ENCODE peak calls at places on chromosomes 3 and 15, in eight cellular contexts. One of them, this sample, is unnamed.

GRCh38 chr3:24493951-24494615 is 567 bp downstream of the THRB start:
- DNase-seq in Right ventricle myocardium inferior: peak; percentile 91
- DNase-seq in GM13977: no peak
- DNase-seq in NCI-H2081 treated with DMSO at 0.1 percent for 48 hours: no peak
- DNase-seq in NCI-H1105: no peak
- DNase-seq in ELF-1: peak; percentile 70
- DNase-seq in HFF-Myc: no peak
- DNase-seq in kidney glomerular epithelial cell: peak; percentile 46
- DNase-seq in this sample: no peak

GRCh38 chr15:90586948-90587347 is 57.2 kb downstream of the CRTC3 start:
- DNase-seq in NCI-H2081 treated with DMSO at 0.1 percent for 48 hours: no peak
- DNase-seq in GM13977: no peak
- DNase-seq in Right ventricle myocardium inferior: no peak
- DNase-seq in NCI-H1105: no peak
- DNase-seq in ELF-1: no peak
- DNase-seq in HFF-Myc: no peak
- DNase-seq in kidney glomerular epithelial cell: no peak
- DNase-seq in this sample: no peak

GRCh38 chr3:106560451-106560966 is 691.7 kb upstream of the CBLB start:
- DNase-seq in GM13977: no peak
- DNase-seq in NCI-H2081 treated with DMSO at 0.1 percent for 48 hours: no peak
- DNase-seq in NCI-H1105: no peak
- DNase-seq in HFF-Myc: no peak
- DNase-seq in kidney glomerular epithelial cell: peak; percentile 96
- DNase-seq in ELF-1: no peak
- DNase-seq in Right ventricle myocardium inferior: no peak
- DNase-seq in this sample: no peak

GRCh38 chr3:48952510-48953118 is 34.0 kb downstream of the ARIH2 start:
- DNase-seq in Right ventricle myocardium inferior: no peak
- DNase-seq in NCI-H1105: no peak
- DNase-seq in NCI-H2081 treated with DMSO at 0.1 percent for 48 hours: no peak
- DNase-seq in GM13977: peak; percentile 28
- DNase-seq in HFF-Myc: no peak
- DNase-seq in kidney glomerular epithelial cell: no peak
- DNase-seq in ELF-1: peak; percentile 47
- DNase-seq in this sample: peak; percentile 33

GRCh38 chr3:49512791-49513355 is 41.4 kb upstream of the BSN start:
- DNase-seq in NCI-H2081 treated with DMSO at 0.1 percent for 48 hours: no peak
- DNase-seq in GM13977: no peak
- DNase-seq in HFF-Myc: no peak
- DNase-seq in Right ventricle myocardium inferior: no peak
- DNase-seq in kidney glomerular epithelial cell: no peak
- DNase-seq in ELF-1: peak; percentile 30
- DNase-seq in NCI-H1105: no peak
- DNase-seq in this sample: no peak

GRCh38 chr15:64686130-64686735 is 89.2 kb downstream of the RBPMS2 start:
- DNase-seq in Right ventricle myocardium inferior: no peak
- DNase-seq in kidney glomerular epithelial cell: peak; percentile 58
- DNase-seq in HFF-Myc: peak; percentile 54
- DNase-seq in NCI-H2081 treated with DMSO at 0.1 percent for 48 hours: peak; percentile 13
- DNase-seq in NCI-H1105: peak; percentile 49
- DNase-seq in GM13977: peak; percentile 64
- DNase-seq in ELF-1: peak; percentile 41
- DNase-seq in this sample: no peak

GRCh38 chr15:74866090-74866489 is 7.1 kb downstream of the SCAMP2 start:
- DNase-seq in HFF-Myc: no peak
- DNase-seq in Right ventricle myocardium inferior: no peak
- DNase-seq in NCI-H2081 treated with DMSO at 0.1 percent for 48 hours: no peak
- DNase-seq in NCI-H1105: no peak
- DNase-seq in ELF-1: no peak
- DNase-seq in GM13977: no peak
- DNase-seq in kidney glomerular epithelial cell: peak; percentile 51
- DNase-seq in this sample: no peak

GRCh38 chr15:90838066-90838465 is 30.3 kb upstream of the FURIN start:
- DNase-seq in Right ventricle myocardium inferior: no peak
- DNase-seq in NCI-H1105: no peak
- DNase-seq in HFF-Myc: no peak
- DNase-seq in ELF-1: no peak
- DNase-seq in GM13977: peak; percentile 38
- DNase-seq in kidney glomerular epithelial cell: no peak
- DNase-seq in NCI-H2081 treated with DMSO at 0.1 percent for 48 hours: no peak
- DNase-seq in this sample: peak; percentile 76

GRCh38 chr3:177320765-177321247 is 123.5 kb upstream of the TBL1XR1 start:
- DNase-seq in Right ventricle myocardium inferior: no peak
- DNase-seq in NCI-H2081 treated with DMSO at 0.1 percent for 48 hours: no peak
- DNase-seq in HFF-Myc: no peak
- DNase-seq in ELF-1: peak; percentile 29
- DNase-seq in NCI-H1105: no peak
- DNase-seq in GM13977: no peak
- DNase-seq in kidney glomerular epithelial cell: peak; percentile 13
- DNase-seq in this sample: no peak

GRCh38 chr15:72078887-72079286 is 39.1 kb downstream of the MYO9A start:
- DNase-seq in HFF-Myc: no peak
- DNase-seq in Right ventricle myocardium inferior: no peak
- DNase-seq in ELF-1: no peak
- DNase-seq in NCI-H2081 treated with DMSO at 0.1 percent for 48 hours: no peak
- DNase-seq in NCI-H1105: no peak
- DNase-seq in GM13977: peak; percentile 41
- DNase-seq in kidney glomerular epithelial cell: no peak
- DNase-seq in this sample: no peak

GRCh38 chr15:59687831-59688230 is 1.3 kb downstream of the BNIP2 start:
- DNase-seq in Right ventricle myocardium inferior: no peak
- DNase-seq in NCI-H2081 treated with DMSO at 0.1 percent for 48 hours: no peak
- DNase-seq in HFF-Myc: peak; percentile 6
- DNase-seq in GM13977: peak; percentile 31
- DNase-seq in NCI-H1105: no peak
- DNase-seq in kidney glomerular epithelial cell: no peak
- DNase-seq in ELF-1: no peak
- DNase-seq in this sample: no peak

This sample was measured in T-helper 9 cell.